ENCODE peak calls at places on chromosome 10, in four cellular contexts. Q is GM06990; U is GM04503; P is activated CD8-positive, alpha-beta T cell treated with anti-CD3 and anti-CD28 coated beads for 36 hours. T is an unnamed sample.

GRCh38 chr10:92923416-92923815 is 75.1 kb downstream of the EXOC6 start:
- DNase-seq in P (peak; percentile 7), U (no peak), Q (no peak), T (no peak)

GRCh38 chr10:103712898-103713498 is 142.4 kb downstream of the SH3PXD2A start:
- DNase-seq in U (no peak), P (peak; percentile 92), Q (no peak), T (peak; percentile 98)

GRCh38 chr10:60140681-60141632 is 234.6 kb upstream of the CCDC6 start:
- DNase-seq in U (no peak), Q (no peak), P (no peak), T (peak; percentile 60)

GRCh38 chr10:100045592-100045991 is 35.8 kb upstream of the DNMBP start:
- DNase-seq in U (no peak), P (no peak), Q (no peak), T (no peak)

GRCh38 chr10:124917168-124917938 is 24.6 kb upstream of the ZRANB1 start:
- DNase-seq in P (peak; percentile 61), Q (peak; percentile 57), U (no peak), T (no peak)

GRCh38 chr10:4242561-4243035 is 457.6 kb upstream of the KLF6 start:
- DNase-seq in P (no peak), U (peak; percentile 77), Q (no peak), T (no peak)

GRCh38 chr10:91885362-91886079 is 23.8 kb downstream of the FGFBP3 start:
- DNase-seq in U (no peak), P (no peak), Q (no peak), T (no peak)

GRCh38 chr10:77104459-77104980 is 533.1 kb downstream of the KCNMA1 start:
- DNase-seq in Q (no peak), P (no peak), U (peak; percentile 61), T (no peak)

GRCh38 chr10:63376560-63377304 is 89.0 kb downstream of the JMJD1C start:
- DNase-seq in Q (peak; percentile 52), U (peak; percentile 76), P (no peak), T (no peak)

GRCh38 chr10:75018233-75018632 is 93.2 kb upstream of the SAMD8 start:
- DNase-seq in Q (no peak), U (no peak), P (no peak), T (no peak)

GRCh38 chr10:109428775-109429480 is 494.4 kb downstream of the XPNPEP1 start:
- DNase-seq in P (no peak), Q (no peak), U (no peak), T (no peak)

GRCh38 chr10:133554600-133554999 is 10.8 kb downstream of the SYCE1 start:
- DNase-seq in U (no peak), P (no peak), Q (no peak), T (no peak)

GRCh38 chr10:65313406-65313805 is 1612.4 kb upstream of the LRRTM3 start:
- DNase-seq in P (no peak), U (peak; percentile 14), Q (no peak), T (no peak)

T was measured in H1.